ENCODE peak calls at places on chromosomes 12 and 14, in five cellular contexts. V is thoracic aorta; L is activated CD4-positive, alpha-beta T cell treated with anti-CD3 and anti-CD28 coated beads, Interleukin-2, amount 50 U/mL, for 4 hours; M is prostate gland; S is activated CD8-positive, alpha-beta memory T cell treated with anti-CD3 and anti-CD28 coated beads, Interleukin-2, amount 50 U/mL, for 4 hours. U is an unnamed sample.

GRCh38 chr12:47311011-47311410 is 231.3 kb upstream of the AMIGO2 start:
- DNase-seq in V (no peak), L (no peak), M (no peak), S (no peak), U (no peak)

GRCh38 chr14:73269729-73270651 is 32.7 kb downstream of the PAPLN start:
- DNase-seq in V (no peak), L (no peak), M (no peak), S (no peak), U (peak)

GRCh38 chr14:81453166-81453766 is 53.1 kb upstream of the STON2 start:
- DNase-seq in V (no peak), L (peak), M (peak), S (peak), U (peak)

GRCh38 chr12:32171211-32171610 is 64.6 kb downstream of the BICD1 start:
- DNase-seq in V (no peak), L (no peak), M (no peak), S (no peak), U (no peak)

GRCh38 chr14:36805116-36805515 is 143.5 kb downstream of the PAX9 start:
- DNase-seq in V (no peak), L (no peak), M (no peak), S (no peak), U (no peak)

GRCh38 chr12:68623984-68624383 is 13.3 kb downstream of the RAP1B start:
- DNase-seq in V (no peak), L (no peak), M (no peak), S (no peak), U (no peak)

GRCh38 chr12:56157201-56158028 is 744 bp upstream of the MYL6 start:
- DNase-seq in V (peak), L (peak), M (peak), S (peak), U (peak)

GRCh38 chr12:29207120-29207519 is 58.0 kb downstream of the FAR2 start:
- DNase-seq in V (no peak), L (no peak), M (no peak), S (no peak), U (no peak)

GRCh38 chr12:68776976-68777610 is 30.9 kb upstream of the MDM2 start:
- DNase-seq in V (no peak), L (no peak), M (no peak), S (no peak), U (no peak)

U was measured in body of pancreas.